ENCODE peak calls at places on chromosomes 2 and 18, in ten cellular contexts. One of them, this sample, is unnamed.

GRCh38 chr18:36335476-36336279 is 38.2 kb downstream of the FHOD3 start:
- DNase-seq in CD14-positive monocyte: no peak
- DNase-seq in Peyer's patch: no peak
- DNase-seq in NCI-H774: no peak
- DNase-seq in body of pancreas: no peak
- DNase-seq in endothelial cell of umbilical vein: no peak
- DNase-seq in CMK: no peak
- DNase-seq in caudate nucleus: no peak
- DNase-seq in NCI-H2081: no peak
- DNase-seq in neural progenitor cell: no peak
- DNase-seq in this sample: no peak

GRCh38 chr2:32719933-32720716 is 92.3 kb downstream of the TTC27 start:
- DNase-seq in neural progenitor cell: no peak
- DNase-seq in body of pancreas: no peak
- DNase-seq in CD14-positive monocyte: no peak
- DNase-seq in endothelial cell of umbilical vein: peak; percentile 27
- DNase-seq in caudate nucleus: no peak
- DNase-seq in CMK: no peak
- DNase-seq in NCI-H2081: no peak
- DNase-seq in Peyer's patch: no peak
- DNase-seq in NCI-H774: no peak
- DNase-seq in this sample: no peak

GRCh38 chr2:218235017-218235416 is 18.0 kb downstream of the ARPC2 start:
- DNase-seq in Peyer's patch: no peak
- DNase-seq in CD14-positive monocyte: no peak
- DNase-seq in CMK: no peak
- DNase-seq in neural progenitor cell: no peak
- DNase-seq in endothelial cell of umbilical vein: no peak
- DNase-seq in body of pancreas: no peak
- DNase-seq in NCI-H2081: no peak
- DNase-seq in caudate nucleus: no peak
- DNase-seq in NCI-H774: no peak
- DNase-seq in this sample: no peak

GRCh38 chr2:146228659-146229058 is 1616.2 kb upstream of the ACVR2A start:
- DNase-seq in endothelial cell of umbilical vein: no peak
- DNase-seq in NCI-H774: no peak
- DNase-seq in CD14-positive monocyte: no peak
- DNase-seq in CMK: no peak
- DNase-seq in Peyer's patch: no peak
- DNase-seq in body of pancreas: no peak
- DNase-seq in NCI-H2081: no peak
- DNase-seq in neural progenitor cell: no peak
- DNase-seq in caudate nucleus: no peak
- DNase-seq in this sample: no peak

GRCh38 chr2:76506538-76506937 is 795.8 kb upstream of the GCFC2 start:
- DNase-seq in neural progenitor cell: no peak
- DNase-seq in CD14-positive monocyte: no peak
- DNase-seq in CMK: no peak
- DNase-seq in NCI-H774: no peak
- DNase-seq in caudate nucleus: no peak
- DNase-seq in body of pancreas: no peak
- DNase-seq in NCI-H2081: no peak
- DNase-seq in endothelial cell of umbilical vein: no peak
- DNase-seq in Peyer's patch: no peak
- DNase-seq in this sample: no peak

GRCh38 chr2:154978710-154979109 is 280.2 kb downstream of the KCNJ3 start:
- DNase-seq in CMK: no peak
- DNase-seq in Peyer's patch: no peak
- DNase-seq in neural progenitor cell: no peak
- DNase-seq in NCI-H774: no peak
- DNase-seq in endothelial cell of umbilical vein: no peak
- DNase-seq in NCI-H2081: no peak
- DNase-seq in CD14-positive monocyte: no peak
- DNase-seq in caudate nucleus: no peak
- DNase-seq in body of pancreas: no peak
- DNase-seq in this sample: no peak

GRCh38 chr2:232329716-232330067 is 48.9 kb upstream of the ALPP start:
- DNase-seq in Peyer's patch: no peak
- DNase-seq in caudate nucleus: no peak
- DNase-seq in NCI-H774: no peak
- DNase-seq in neural progenitor cell: no peak
- DNase-seq in CMK: no peak
- DNase-seq in NCI-H2081: no peak
- DNase-seq in body of pancreas: peak; percentile 2
- DNase-seq in CD14-positive monocyte: peak; percentile 20
- DNase-seq in endothelial cell of umbilical vein: no peak
- DNase-seq in this sample: no peak

GRCh38 chr2:10547663-10548384 is 99.7 kb upstream of the ODC1 start:
- DNase-seq in CD14-positive monocyte: no peak
- DNase-seq in NCI-H2081: no peak
- DNase-seq in CMK: no peak
- DNase-seq in Peyer's patch: no peak
- DNase-seq in endothelial cell of umbilical vein: no peak
- DNase-seq in caudate nucleus: no peak
- DNase-seq in NCI-H774: no peak
- DNase-seq in body of pancreas: no peak
- DNase-seq in neural progenitor cell: peak; percentile 61
- DNase-seq in this sample: no peak

GRCh38 chr2:46806526-46806925 is 109.1 kb downstream of the MCFD2 start:
- DNase-seq in NCI-H2081: no peak
- DNase-seq in body of pancreas: no peak
- DNase-seq in CMK: no peak
- DNase-seq in endothelial cell of umbilical vein: peak; percentile 59
- DNase-seq in NCI-H774: no peak
- DNase-seq in neural progenitor cell: no peak
- DNase-seq in CD14-positive monocyte: no peak
- DNase-seq in Peyer's patch: no peak
- DNase-seq in caudate nucleus: no peak
- DNase-seq in this sample: no peak

GRCh38 chr2:132645176-132645575 is 24.8 kb downstream of the LYPD1 start:
- DNase-seq in neural progenitor cell: no peak
- DNase-seq in body of pancreas: peak; percentile 61
- DNase-seq in CMK: no peak
- DNase-seq in CD14-positive monocyte: no peak
- DNase-seq in endothelial cell of umbilical vein: no peak
- DNase-seq in Peyer's patch: no peak
- DNase-seq in NCI-H2081: no peak
- DNase-seq in caudate nucleus: no peak
- DNase-seq in NCI-H774: no peak
- DNase-seq in this sample: no peak

GRCh38 chr2:154470386-154470785 is 228.1 kb upstream of the KCNJ3 start:
- DNase-seq in Peyer's patch: no peak
- DNase-seq in body of pancreas: no peak
- DNase-seq in neural progenitor cell: no peak
- DNase-seq in NCI-H2081: no peak
- DNase-seq in CMK: no peak
- DNase-seq in caudate nucleus: no peak
- DNase-seq in endothelial cell of umbilical vein: no peak
- DNase-seq in NCI-H774: no peak
- DNase-seq in CD14-positive monocyte: no peak
- DNase-seq in this sample: no peak

This sample was measured in islet precursor cell.